ENCODE peak calls at places on chromosomes 7 and 10, in seven cellular contexts. One of them, this sample, is unnamed.

GRCh38 chr10:6069101-6069931 is 7.1 kb upstream of the IL2RA start:
- DNase-seq in IMR-90: no peak
- DNase-seq in stomach: no peak
- DNase-seq in neural progenitor cell: no peak
- DNase-seq in neuronal stem cell: no peak
- DNase-seq in heart right ventricle: no peak
- DNase-seq in hepatocyte: no peak
- DNase-seq in this sample: no peak

GRCh38 chr10:116271593-116272496 is 1.2 kb downstream of the GFRA1 start:
- DNase-seq in IMR-90: peak; percentile 4
- DNase-seq in neuronal stem cell: peak; percentile 31
- DNase-seq in stomach: no peak
- DNase-seq in hepatocyte: peak; percentile 39
- DNase-seq in heart right ventricle: peak; percentile 36
- DNase-seq in neural progenitor cell: peak; percentile 57
- DNase-seq in this sample: no peak

GRCh38 chr10:68543004-68543918 is 15.9 kb upstream of the SLC25A16 start:
- DNase-seq in heart right ventricle: no peak
- DNase-seq in stomach: no peak
- DNase-seq in hepatocyte: peak; percentile 35
- DNase-seq in neuronal stem cell: no peak
- DNase-seq in IMR-90: peak; percentile 84
- DNase-seq in neural progenitor cell: no peak
- DNase-seq in this sample: no peak

GRCh38 chr7:1096156-1097119 is 8.5 kb downstream of the GPER1 start:
- DNase-seq in IMR-90: no peak
- DNase-seq in heart right ventricle: no peak
- DNase-seq in hepatocyte: peak; percentile 40
- DNase-seq in neural progenitor cell: no peak
- DNase-seq in stomach: peak; percentile 61
- DNase-seq in neuronal stem cell: no peak
- DNase-seq in this sample: no peak

GRCh38 chr10:122435212-122435827 is 19.1 kb upstream of the ARMS2 start:
- DNase-seq in neuronal stem cell: peak; percentile 8
- DNase-seq in IMR-90: peak; percentile 55
- DNase-seq in neural progenitor cell: peak; percentile 72
- DNase-seq in hepatocyte: peak; percentile 66
- DNase-seq in heart right ventricle: no peak
- DNase-seq in stomach: no peak
- DNase-seq in this sample: peak; percentile 43

GRCh38 chr7:131909151-131909768 is 352.8 kb upstream of the PODXL start:
- DNase-seq in IMR-90: no peak
- DNase-seq in neural progenitor cell: peak; percentile 54
- DNase-seq in stomach: no peak
- DNase-seq in heart right ventricle: no peak
- DNase-seq in hepatocyte: peak; percentile 40
- DNase-seq in neuronal stem cell: no peak
- DNase-seq in this sample: peak; percentile 14

GRCh38 chr7:36496576-36496975 is 106.9 kb downstream of the ANLN start:
- DNase-seq in neural progenitor cell: no peak
- DNase-seq in stomach: no peak
- DNase-seq in IMR-90: no peak
- DNase-seq in hepatocyte: no peak
- DNase-seq in neuronal stem cell: no peak
- DNase-seq in heart right ventricle: no peak
- DNase-seq in this sample: no peak

GRCh38 chr7:68722044-68722443 is 876.2 kb upstream of the AUTS2 start:
- DNase-seq in heart right ventricle: no peak
- DNase-seq in neuronal stem cell: no peak
- DNase-seq in neural progenitor cell: no peak
- DNase-seq in hepatocyte: no peak
- DNase-seq in IMR-90: no peak
- DNase-seq in stomach: no peak
- DNase-seq in this sample: no peak

GRCh38 chr10:129099486-129099885 is 367.6 kb upstream of the MGMT start:
- DNase-seq in hepatocyte: no peak
- DNase-seq in IMR-90: no peak
- DNase-seq in neural progenitor cell: no peak
- DNase-seq in neuronal stem cell: no peak
- DNase-seq in stomach: no peak
- DNase-seq in heart right ventricle: no peak
- DNase-seq in this sample: no peak

GRCh38 chr10:131121511-131122035 is 189.9 kb downstream of the TCERG1L start:
- DNase-seq in IMR-90: no peak
- DNase-seq in neural progenitor cell: no peak
- DNase-seq in hepatocyte: no peak
- DNase-seq in stomach: no peak
- DNase-seq in heart right ventricle: no peak
- DNase-seq in neuronal stem cell: no peak
- DNase-seq in this sample: no peak

GRCh38 chr7:127920787-127921438 is 110.3 kb downstream of the LRRC4 start:
- DNase-seq in neuronal stem cell: no peak
- DNase-seq in neural progenitor cell: no peak
- DNase-seq in heart right ventricle: no peak
- DNase-seq in IMR-90: peak; percentile 82
- DNase-seq in stomach: no peak
- DNase-seq in hepatocyte: peak; percentile 39
- DNase-seq in this sample: no peak

GRCh38 chr10:43981232-43981631 is 332.6 kb upstream of the ZNF32 start:
- DNase-seq in hepatocyte: no peak
- DNase-seq in IMR-90: peak; percentile 65
- DNase-seq in stomach: no peak
- DNase-seq in heart right ventricle: no peak
- DNase-seq in neural progenitor cell: no peak
- DNase-seq in neuronal stem cell: no peak
- DNase-seq in this sample: no peak

GRCh38 chr10:2137549-2138174 is 400.3 kb upstream of the ADARB2 start:
- DNase-seq in neural progenitor cell: peak; percentile 49
- DNase-seq in neuronal stem cell: peak; percentile 21
- DNase-seq in hepatocyte: peak; percentile 49
- DNase-seq in stomach: no peak
- DNase-seq in heart right ventricle: no peak
- DNase-seq in IMR-90: no peak
- DNase-seq in this sample: peak; percentile 38

GRCh38 chr7:85821926-85822325 is 635.1 kb upstream of the SEMA3D start:
- DNase-seq in neural progenitor cell: no peak
- DNase-seq in hepatocyte: no peak
- DNase-seq in heart right ventricle: no peak
- DNase-seq in IMR-90: no peak
- DNase-seq in neuronal stem cell: no peak
- DNase-seq in stomach: no peak
- DNase-seq in this sample: no peak

GRCh38 chr10:92110039-92110794 is 180.7 kb downstream of the CPEB3 start:
- DNase-seq in neuronal stem cell: no peak
- DNase-seq in stomach: no peak
- DNase-seq in neural progenitor cell: no peak
- DNase-seq in heart right ventricle: no peak
- DNase-seq in IMR-90: peak; percentile 73
- DNase-seq in hepatocyte: no peak
- DNase-seq in this sample: no peak

GRCh38 chr7:124856299-124856888 is 73.2 kb downstream of the POT1 start:
- DNase-seq in neural progenitor cell: peak; percentile 31
- DNase-seq in IMR-90: peak; percentile 61
- DNase-seq in heart right ventricle: no peak
- DNase-seq in neuronal stem cell: peak; percentile 9
- DNase-seq in hepatocyte: peak; percentile 49
- DNase-seq in stomach: no peak
- DNase-seq in this sample: peak; percentile 48

GRCh38 chr10:86113501-86113900 is 253.1 kb downstream of the GRID1 start:
- DNase-seq in hepatocyte: no peak
- DNase-seq in heart right ventricle: no peak
- DNase-seq in IMR-90: no peak
- DNase-seq in neural progenitor cell: no peak
- DNase-seq in neuronal stem cell: no peak
- DNase-seq in stomach: no peak
- DNase-seq in this sample: no peak

GRCh38 chr10:47298730-47299129 is 1.3 kb upstream of the GDF10 start:
- DNase-seq in neural progenitor cell: no peak
- DNase-seq in neuronal stem cell: no peak
- DNase-seq in hepatocyte: no peak
- DNase-seq in heart right ventricle: no peak
- DNase-seq in stomach: no peak
- DNase-seq in IMR-90: no peak
- DNase-seq in this sample: no peak

GRCh38 chr10:126088144-126088543 is 191.8 kb downstream of the FANK1 start:
- DNase-seq in heart right ventricle: no peak
- DNase-seq in hepatocyte: no peak
- DNase-seq in neuronal stem cell: no peak
- DNase-seq in stomach: no peak
- DNase-seq in neural progenitor cell: no peak
- DNase-seq in IMR-90: peak; percentile 76
- DNase-seq in this sample: no peak

DNA sequence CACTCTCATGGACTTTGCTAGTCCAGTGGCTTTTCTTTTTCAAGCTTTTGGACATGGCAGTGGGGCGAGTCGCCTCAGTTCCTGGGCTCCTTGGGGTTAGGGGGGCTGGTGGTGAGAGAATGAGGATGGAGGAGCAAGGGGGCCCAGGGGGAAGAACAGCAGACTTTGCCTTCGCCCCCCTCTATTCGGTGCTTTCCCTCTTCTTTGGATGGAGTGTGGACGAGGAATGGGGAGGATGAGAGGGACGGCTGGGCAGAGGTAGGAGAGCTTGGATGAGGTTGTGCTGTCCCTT is 255 bp downstream of the MAGI2 start:
- DNase-seq in hepatocyte: no peak
- DNase-seq in neural progenitor cell: no peak
- DNase-seq in neuronal stem cell: no peak
- DNase-seq in stomach: no peak
- DNase-seq in heart right ventricle: no peak
- DNase-seq in IMR-90: no peak
- DNase-seq in this sample: no peak
- H3K27me3 ChIP-seq in hepatocyte: no peaks in the 10 kb centered on the region
- H3K27me3 ChIP-seq in neural progenitor cell: peaks cover 83% of the 10 kb centered on the region
- H3K27me3 ChIP-seq in neuronal stem cell: no peaks in the 10 kb centered on the region
- H3K27me3 ChIP-seq in stomach: peaks cover 33% of the 10 kb centered on the region
- H3K27me3 ChIP-seq in heart right ventricle: peaks cover 41% of the 10 kb centered on the region
- H3K27me3 ChIP-seq in IMR-90: no peaks in the 10 kb centered on the region
- H3K27me3 ChIP-seq in this sample: peaks cover 9% of the 10 kb centered on the region

GRCh38 chr10:60816624-60817023 is 38.3 kb downstream of the CDK1 start:
- DNase-seq in IMR-90: peak; percentile 90
- DNase-seq in heart right ventricle: no peak
- DNase-seq in neural progenitor cell: peak; percentile 81
- DNase-seq in stomach: peak; percentile 32
- DNase-seq in neuronal stem cell: peak; percentile 65
- DNase-seq in hepatocyte: peak; percentile 92
- DNase-seq in this sample: peak; percentile 75
- H3K27ac ChIP-seq in IMR-90: no peak overlapping the region
- H3K27ac ChIP-seq in heart right ventricle: peak overlapping the region; percentile 22
- H3K27ac ChIP-seq in neural progenitor cell: no peak overlapping the region
- H3K27ac ChIP-seq in stomach: peak overlapping the region; percentile 59
- H3K27ac ChIP-seq in neuronal stem cell: no peak overlapping the region
- H3K27ac ChIP-seq in hepatocyte: peak overlapping the region; percentile 48
- H3K27ac ChIP-seq in this sample: no peak overlapping the region

DNA sequence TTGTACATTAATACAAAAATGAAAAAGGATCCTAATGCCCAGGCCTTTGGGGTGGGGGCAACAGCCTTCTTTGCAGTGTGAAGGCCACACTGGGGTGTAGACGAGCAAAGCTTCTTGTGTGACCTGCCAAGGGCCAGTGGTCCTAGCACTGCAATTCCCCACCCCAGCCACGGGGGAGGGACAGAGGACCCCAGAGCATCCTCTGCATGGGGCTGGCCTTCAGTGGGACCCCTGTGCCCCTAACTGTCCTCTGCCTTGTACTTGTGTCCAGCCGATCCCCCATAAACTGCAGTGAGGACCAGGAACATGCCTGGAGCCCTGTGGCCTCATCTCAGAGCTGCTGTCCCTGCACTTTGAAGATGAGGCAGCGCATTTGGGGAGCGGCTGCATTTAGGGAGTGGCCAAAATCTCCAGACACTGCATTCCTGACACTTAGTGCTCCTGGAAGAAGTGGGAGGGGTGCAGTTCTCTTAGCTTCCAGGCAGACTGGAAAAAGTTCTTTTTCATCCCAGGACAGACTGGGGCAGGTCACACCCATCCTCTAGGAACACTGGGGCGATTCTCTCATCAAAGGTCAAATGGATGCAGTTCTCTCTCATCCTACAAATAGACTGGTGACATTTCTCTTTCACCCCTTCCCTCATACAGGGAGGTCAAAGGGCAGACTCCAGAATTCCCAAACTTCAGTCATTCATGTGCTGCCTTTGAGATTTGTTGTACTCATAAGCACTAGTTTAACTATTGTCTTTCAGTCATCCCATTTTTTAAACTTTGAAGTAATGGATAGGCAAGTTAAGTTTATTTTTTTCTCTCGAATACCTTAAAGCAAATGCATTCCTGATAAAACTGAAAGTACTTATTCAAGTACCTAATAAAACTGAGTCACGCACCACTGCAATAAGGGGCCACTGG is 922 bp upstream of the MYO1G start:
- DNase-seq in hepatocyte: no peak
- DNase-seq in heart right ventricle: no peak
- DNase-seq in stomach: no peak
- DNase-seq in neural progenitor cell: no peak
- DNase-seq in IMR-90: no peak
- DNase-seq in neuronal stem cell: no peak
- DNase-seq in this sample: no peak
- H3K36me3 ChIP-seq in hepatocyte: no peaks in the 10 kb centered on the region
- H3K36me3 ChIP-seq in heart right ventricle: no peaks in the 10 kb centered on the region
- H3K36me3 ChIP-seq in stomach: peaks cover 88% of the 10 kb centered on the region
- H3K36me3 ChIP-seq in neural progenitor cell: peaks cover 7% of the 10 kb centered on the region
- H3K36me3 ChIP-seq in IMR-90: peaks cover 24% of the 10 kb centered on the region
- H3K36me3 ChIP-seq in neuronal stem cell: peaks cover 22% of the 10 kb centered on the region
- H3K36me3 ChIP-seq in this sample: peaks cover 16% of the 10 kb centered on the region

GRCh38 chr10:90923111-90923731 is 2.3 kb upstream of the ANKRD1 start:
- DNase-seq in neural progenitor cell: peak; percentile 20
- DNase-seq in heart right ventricle: no peak
- DNase-seq in hepatocyte: no peak
- DNase-seq in neuronal stem cell: no peak
- DNase-seq in stomach: no peak
- DNase-seq in IMR-90: no peak
- DNase-seq in this sample: no peak

GRCh38 chr10:90924552-90924951 is 3.7 kb upstream of the ANKRD1 start:
- DNase-seq in heart right ventricle: no peak
- DNase-seq in IMR-90: no peak
- DNase-seq in neuronal stem cell: no peak
- DNase-seq in neural progenitor cell: no peak
- DNase-seq in stomach: no peak
- DNase-seq in hepatocyte: no peak
- DNase-seq in this sample: no peak

GRCh38 chr10:90927293-90927692 is 6.4 kb upstream of the ANKRD1 start:
- DNase-seq in heart right ventricle: no peak
- DNase-seq in stomach: no peak
- DNase-seq in IMR-90: no peak
- DNase-seq in neuronal stem cell: no peak
- DNase-seq in hepatocyte: no peak
- DNase-seq in neural progenitor cell: no peak
- DNase-seq in this sample: no peak

GRCh38 chr10:90921906-90922305 is 1.0 kb upstream of the ANKRD1 start:
- DNase-seq in stomach: no peak
- DNase-seq in neural progenitor cell: no peak
- DNase-seq in heart right ventricle: no peak
- DNase-seq in hepatocyte: no peak
- DNase-seq in IMR-90: no peak
- DNase-seq in neuronal stem cell: no peak
- DNase-seq in this sample: no peak

GRCh38 chr10:90925078-90926029 is 4.5 kb upstream of the ANKRD1 start:
- DNase-seq in hepatocyte: no peak
- DNase-seq in IMR-90: no peak
- DNase-seq in heart right ventricle: no peak
- DNase-seq in neural progenitor cell: no peak
- DNase-seq in stomach: no peak
- DNase-seq in neuronal stem cell: no peak
- DNase-seq in this sample: no peak
- H3K27me3 ChIP-seq in hepatocyte: no peaks in the 10 kb centered on the region
- H3K27me3 ChIP-seq in IMR-90: no peaks in the 10 kb centered on the region
- H3K27me3 ChIP-seq in heart right ventricle: no peaks in the 10 kb centered on the region
- H3K27me3 ChIP-seq in neural progenitor cell: no peaks in the 10 kb centered on the region
- H3K27me3 ChIP-seq in stomach: peaks cover 19% of the 10 kb centered on the region
- H3K27me3 ChIP-seq in neuronal stem cell: no peaks in the 10 kb centered on the region
- H3K27me3 ChIP-seq in this sample: no peaks in the 10 kb centered on the region

This sample was measured in small intestine.